ENCODE peak calls at places on chromosome 12, in six cellular contexts. R is IMR-90, H is HCT116, L is DND-41, C is MM.1S, P is GM12878. F is an unnamed sample.

GRCh38 chr12:82608706-82609105 is 78.0 kb upstream of the TMTC2 start:
- DNase-seq in R (peak; percentile 2), H (no peak), L (no peak), C (no peak), P (no peak), F (no peak)

GRCh38 chr12:14664434-14665023 is 31.9 kb downstream of the GUCY2C start:
- DNase-seq in R (peak; percentile 35), H (peak; percentile 37), L (peak; percentile 25), C (peak; percentile 55), P (no peak), F (no peak)

GRCh38 chr12:107369679-107370078 is 276.3 kb upstream of the CRY1 start:
- DNase-seq in R (no peak), H (no peak), L (no peak), C (no peak), P (no peak), F (no peak)

GRCh38 chr12:92403210-92404175 is 257.8 kb upstream of the BTG1 start:
- DNase-seq in R (no peak), H (no peak), L (peak; percentile 82), C (peak; percentile 97), P (peak; percentile 98), F (no peak)

GRCh38 chr12:75642226-75642625 is 130.8 kb upstream of the KRR1 start:
- DNase-seq in R (no peak), H (no peak), L (no peak), C (no peak), P (no peak), F (no peak)

GRCh38 chr12:110311903-110312302 is 30.9 kb downstream of the ATP2A2 start:
- DNase-seq in R (no peak), H (no peak), L (no peak), C (no peak), P (no peak), F (no peak)

GRCh38 chr12:130299574-130299973 is 38.1 kb upstream of the PIWIL1 start:
- DNase-seq in R (no peak), H (no peak), L (no peak), C (no peak), P (no peak), F (no peak)

GRCh38 chr12:111687255-111687654 is 1.4 kb downstream of the ACAD10 start:
- DNase-seq in R (no peak), H (no peak), L (no peak), C (peak; percentile 46), P (peak; percentile 5), F (no peak)

GRCh38 chr12:58424735-58425379 is 483.5 kb downstream of the ATP23 start:
- DNase-seq in R (no peak), H (no peak), L (no peak), C (peak; percentile 70), P (no peak), F (no peak)

GRCh38 chr12:50597200-50598195 is 92.7 kb downstream of the DIP2B start:
- DNase-seq in R (peak; percentile 93), H (peak; percentile 71), L (peak; percentile 40), C (peak; percentile 28), P (peak; percentile 55), F (no peak)

GRCh38 chr12:62103736-62104135 is 156.5 kb upstream of the USP15 start:
- DNase-seq in R (no peak), H (no peak), L (no peak), C (no peak), P (no peak), F (no peak)

GRCh38 chr12:111298583-111299436 is 70.1 kb downstream of the PHETA1 start:
- DNase-seq in R (peak; percentile 31), H (peak; percentile 33), L (peak; percentile 64), C (peak; percentile 15), P (no peak), F (peak; percentile 87)

GRCh38 chr12:42763682-42764081 is 174.1 kb upstream of the PRICKLE1 start:
- DNase-seq in R (no peak), H (no peak), L (no peak), C (no peak), P (no peak), F (no peak)

GRCh38 chr12:45581112-45581511 is 148.4 kb upstream of the ARID2 start:
- DNase-seq in R (no peak), H (no peak), L (no peak), C (no peak), P (no peak), F (no peak)

GRCh38 chr12:131985145-131985875 is 35.6 kb downstream of the EP400 start:
- DNase-seq in R (no peak), H (no peak), L (no peak), C (no peak), P (no peak), F (no peak)

GRCh38 chr12:58919271-58920101 is 818 bp downstream of the LRIG3 start:
- DNase-seq in R (peak; percentile 58), H (no peak), L (no peak), C (peak; percentile 45), P (no peak), F (peak; percentile 60)

GRCh38 chr12:50727466-50727865 is 36.4 kb upstream of the ATF1 start:
- DNase-seq in R (no peak), H (no peak), L (no peak), C (no peak), P (no peak), F (no peak)

GRCh38 chr12:96014932-96015599 is 18.9 kb upstream of the HAL start:
- DNase-seq in R (peak; percentile 5), H (no peak), L (no peak), C (no peak), P (no peak), F (no peak)

GRCh38 chr12:63420206-63420644 is 248.1 kb downstream of the DPY19L2 start:
- DNase-seq in R (peak; percentile 59), H (peak; percentile 73), L (peak; percentile 66), C (peak; percentile 74), P (peak; percentile 24), F (peak; percentile 92)

GRCh38 chr12:5391638-5392037 is 40.3 kb upstream of the NTF3 start:
- DNase-seq in R (peak; percentile 21), H (no peak), L (no peak), C (no peak), P (no peak), F (no peak)

GRCh38 chr12:109192358-109192757 is 76.0 kb downstream of the ACACB start:
- DNase-seq in R (peak; percentile 64), H (no peak), L (no peak), C (no peak), P (no peak), F (no peak)

GRCh38 chr12:56785141-56785865 is 22.2 kb downstream of the HSD17B6 start:
- DNase-seq in R (no peak), H (no peak), L (no peak), C (no peak), P (no peak), F (no peak)

GRCh38 chr12:66861157-66861750 is 182.4 kb upstream of the GRIP1 start:
- DNase-seq in R (peak; percentile 53), H (peak; percentile 23), L (peak; percentile 64), C (peak; percentile 72), P (peak; percentile 1), F (peak; percentile 60)

GRCh38 chr12:25976289-25976688 is 17.8 kb downstream of the RASSF8 start:
- DNase-seq in R (no peak), H (no peak), L (no peak), C (no peak), P (no peak), F (no peak)

GRCh38 chr12:113162102-113163029 is 12.8 kb downstream of the CFAP73 start:
- DNase-seq in R (peak; percentile 50), H (no peak), L (no peak), C (no peak), P (no peak), F (peak; percentile 70)
- H3K9ac ChIP-seq in R (no peak overlapping the region), H (no peak overlapping the region), L (no peak overlapping the region), C (no peak overlapping the region), P (no peak overlapping the region), F (no peak overlapping the region)

GRCh38 chr12:100279159-100279558 is 12.2 kb downstream of the SCYL2 start:
- DNase-seq in R (no peak), H (no peak), L (no peak), C (no peak), P (no peak), F (no peak)
- H3K4me2 ChIP-seq in R (no peak overlapping the region), H (no peak overlapping the region), L (no peak overlapping the region), C (no peak overlapping the region), P (no peak overlapping the region), F (no peak overlapping the region)

GRCh38 chr12:575129-575502 is 88.1 kb downstream of the NINJ2 start:
- DNase-seq in R (no peak), H (no peak), L (no peak), C (no peak), P (no peak), F (no peak)

GRCh38 chr12:574475-575128 is 88.6 kb downstream of the NINJ2 start:
- DNase-seq in R (no peak), H (peak; percentile 3), L (no peak), C (no peak), P (no peak), F (no peak)

GRCh38 chr12:578743-579449 is 84.3 kb downstream of the NINJ2 start:
- DNase-seq in R (no peak), H (no peak), L (no peak), C (no peak), P (no peak), F (no peak)

GRCh38 chr12:576613-577110 is 86.6 kb downstream of the NINJ2 start:
- DNase-seq in R (no peak), H (no peak), L (no peak), C (no peak), P (no peak), F (no peak)

GRCh38 chr12:575948-576612 is 87.2 kb downstream of the NINJ2 start:
- DNase-seq in R (peak; percentile 31), H (peak; percentile 41), L (peak; percentile 89), C (peak; percentile 75), P (peak; percentile 40), F (peak; percentile 83)
- H3K27ac ChIP-seq in R (no peak overlapping the region), H (peak overlapping the region; percentile 31), L (peak overlapping the region; percentile 75), C (no peak overlapping the region), P (peak overlapping the region; percentile 26), F (no peak overlapping the region)

DNA sequence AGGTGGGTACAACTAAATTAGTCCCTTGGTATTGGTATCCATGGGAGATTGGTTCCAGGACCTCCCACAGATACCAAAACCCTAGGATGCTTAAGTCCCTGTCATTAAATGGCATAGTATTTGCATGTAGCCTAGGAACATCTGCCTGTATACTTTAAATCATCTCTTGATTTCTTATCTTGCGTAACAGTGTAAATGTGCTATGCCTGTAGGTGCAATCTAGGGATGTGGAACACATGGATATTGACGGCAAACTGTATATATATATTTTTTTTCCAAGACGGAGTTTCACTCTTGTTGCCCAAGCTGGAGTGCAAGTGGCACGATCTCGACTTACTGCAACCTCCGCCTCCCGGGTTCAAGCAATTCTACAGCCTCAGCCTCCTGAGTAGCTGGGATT is 1.5 kb downstream of the KNTC1 start:
- DNase-seq in R (no peak), H (no peak), L (no peak), C (no peak), P (no peak), F (no peak)
- H3K9ac ChIP-seq in R (no peak overlapping the region), H (peak overlapping the region; percentile 89), L (peak overlapping the region; percentile 76), C (peak overlapping the region; percentile 82), P (peak overlapping the region; percentile 100), F (peak overlapping the region; percentile 77)

DNA sequence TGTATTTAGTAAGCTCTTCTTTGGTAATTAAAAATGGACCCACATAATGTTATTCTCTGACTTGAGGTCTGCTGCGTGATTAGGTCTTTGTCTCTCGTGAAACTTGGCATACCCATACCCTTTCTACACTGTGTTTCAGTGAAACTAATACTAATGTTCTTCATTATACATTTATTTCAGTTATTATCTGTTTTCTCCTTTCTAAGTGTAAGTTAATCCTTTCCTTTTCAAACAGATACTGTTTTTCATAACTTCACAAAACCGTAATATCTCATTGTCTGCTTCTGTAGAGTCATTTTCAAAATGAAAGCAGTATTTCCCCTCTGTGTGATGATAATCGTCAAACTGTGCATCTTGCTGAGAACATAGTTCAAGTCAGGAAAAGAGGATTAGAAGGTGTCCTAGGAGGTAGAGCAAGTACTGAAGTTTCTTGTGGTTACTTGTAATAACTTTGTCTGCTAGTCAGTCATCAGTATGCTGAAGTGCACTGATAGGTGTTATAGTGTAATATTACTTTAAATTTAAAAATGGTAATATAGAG is 15.9 kb downstream of the PYROXD1 start:
- DNase-seq in R (no peak), H (no peak), L (no peak), C (peak; percentile 91), P (peak; percentile 35), F (no peak)
- H3K4me2 ChIP-seq in R (no peak overlapping the region), H (no peak overlapping the region), L (no peak overlapping the region), C (peak overlapping the region; percentile 48), P (no peak overlapping the region), F (no peak overlapping the region)

F was measured in neural progenitor cell.